ENCODE peak calls at places on chromosome 1, in ten cellular contexts. One of them, this sample, is unnamed. For H3K4me1, the result is how much of the 10 kb centered on the place peaks cover.

GRCh38 chr1:18922319-18922726 is 20.0 kb upstream of the ALDH4A1 start:
- DNase-seq in right atrium auricular region: peak
- DNase-seq in heart left ventricle: peak
- DNase-seq in sigmoid colon: peak
- DNase-seq in aorta: peak
- DNase-seq in HCT116: no peak
- DNase-seq in fibroblast of lung: peak
- DNase-seq in foreskin keratinocyte: no peak
- DNase-seq in left lung: peak
- DNase-seq in heart right ventricle: peak
- DNase-seq in this sample: no peak

GRCh38 chr1:6170742-6171201 is 9.3 kb downstream of the CHD5 start:
- DNase-seq in foreskin keratinocyte: no peak
- DNase-seq in sigmoid colon: no peak
- DNase-seq in left lung: no peak
- DNase-seq in aorta: no peak
- DNase-seq in HCT116: no peak
- DNase-seq in heart right ventricle: no peak
- DNase-seq in heart left ventricle: peak
- DNase-seq in right atrium auricular region: no peak
- DNase-seq in fibroblast of lung: no peak
- DNase-seq in this sample: no peak

GRCh38 chr1:199298825-199299224 is 660.0 kb downstream of the PTPRC start:
- DNase-seq in HCT116: no peak
- DNase-seq in heart left ventricle: no peak
- DNase-seq in sigmoid colon: no peak
- DNase-seq in left lung: no peak
- DNase-seq in heart right ventricle: no peak
- DNase-seq in foreskin keratinocyte: no peak
- DNase-seq in fibroblast of lung: no peak
- DNase-seq in right atrium auricular region: no peak
- DNase-seq in aorta: no peak
- DNase-seq in this sample: no peak

GRCh38 chr1:30264672-30265025 is 458.7 kb downstream of the MATN1 start:
- DNase-seq in heart left ventricle: no peak
- DNase-seq in fibroblast of lung: no peak
- DNase-seq in aorta: no peak
- DNase-seq in HCT116: no peak
- DNase-seq in foreskin keratinocyte: no peak
- DNase-seq in left lung: no peak
- DNase-seq in right atrium auricular region: no peak
- DNase-seq in heart right ventricle: no peak
- DNase-seq in sigmoid colon: peak
- DNase-seq in this sample: no peak

GRCh38 chr1:53835491-53835890 is 2.6 kb downstream of the NDC1 start:
- DNase-seq in heart left ventricle: no peak
- DNase-seq in fibroblast of lung: no peak
- DNase-seq in foreskin keratinocyte: no peak
- DNase-seq in left lung: no peak
- DNase-seq in HCT116: no peak
- DNase-seq in right atrium auricular region: no peak
- DNase-seq in heart right ventricle: no peak
- DNase-seq in aorta: no peak
- DNase-seq in sigmoid colon: no peak
- DNase-seq in this sample: no peak

GRCh38 chr1:170685166-170685565 is 21.2 kb downstream of the PRRX1 start:
- DNase-seq in right atrium auricular region: no peak
- DNase-seq in sigmoid colon: no peak
- DNase-seq in heart left ventricle: no peak
- DNase-seq in HCT116: no peak
- DNase-seq in left lung: no peak
- DNase-seq in heart right ventricle: no peak
- DNase-seq in fibroblast of lung: peak
- DNase-seq in foreskin keratinocyte: peak
- DNase-seq in aorta: no peak
- DNase-seq in this sample: no peak

GRCh38 chr1:56788588-56788987 is 30.6 kb downstream of the FYB2 start:
- DNase-seq in left lung: peak
- DNase-seq in sigmoid colon: no peak
- DNase-seq in heart left ventricle: no peak
- DNase-seq in foreskin keratinocyte: no peak
- DNase-seq in HCT116: no peak
- DNase-seq in heart right ventricle: peak
- DNase-seq in right atrium auricular region: no peak
- DNase-seq in aorta: no peak
- DNase-seq in fibroblast of lung: no peak
- DNase-seq in this sample: no peak

GRCh38 chr1:192639607-192640368 is 3.8 kb downstream of the RGS13 start:
- DNase-seq in heart right ventricle: no peak
- DNase-seq in HCT116: peak
- DNase-seq in sigmoid colon: no peak
- DNase-seq in heart left ventricle: no peak
- DNase-seq in fibroblast of lung: no peak
- DNase-seq in aorta: no peak
- DNase-seq in left lung: no peak
- DNase-seq in foreskin keratinocyte: peak
- DNase-seq in right atrium auricular region: no peak
- DNase-seq in this sample: no peak

GRCh38 chr1:24437631-24438396 is 22.2 kb downstream of the NIPAL3 start:
- DNase-seq in heart left ventricle: no peak
- DNase-seq in HCT116: no peak
- DNase-seq in heart right ventricle: peak
- DNase-seq in aorta: no peak
- DNase-seq in foreskin keratinocyte: peak
- DNase-seq in left lung: no peak
- DNase-seq in right atrium auricular region: no peak
- DNase-seq in sigmoid colon: no peak
- DNase-seq in fibroblast of lung: peak
- DNase-seq in this sample: no peak
- H3K27ac ChIP-seq in heart left ventricle: peak
- H3K27ac ChIP-seq in HCT116: no peak
- H3K27ac ChIP-seq in heart right ventricle: peak
- H3K27ac ChIP-seq in aorta: no peak
- H3K27ac ChIP-seq in foreskin keratinocyte: no peak
- H3K27ac ChIP-seq in left lung: no peak
- H3K27ac ChIP-seq in right atrium auricular region: peak
- H3K27ac ChIP-seq in sigmoid colon: peak
- H3K27ac ChIP-seq in fibroblast of lung: no peak
- H3K27ac ChIP-seq in this sample: no peak

DNA sequence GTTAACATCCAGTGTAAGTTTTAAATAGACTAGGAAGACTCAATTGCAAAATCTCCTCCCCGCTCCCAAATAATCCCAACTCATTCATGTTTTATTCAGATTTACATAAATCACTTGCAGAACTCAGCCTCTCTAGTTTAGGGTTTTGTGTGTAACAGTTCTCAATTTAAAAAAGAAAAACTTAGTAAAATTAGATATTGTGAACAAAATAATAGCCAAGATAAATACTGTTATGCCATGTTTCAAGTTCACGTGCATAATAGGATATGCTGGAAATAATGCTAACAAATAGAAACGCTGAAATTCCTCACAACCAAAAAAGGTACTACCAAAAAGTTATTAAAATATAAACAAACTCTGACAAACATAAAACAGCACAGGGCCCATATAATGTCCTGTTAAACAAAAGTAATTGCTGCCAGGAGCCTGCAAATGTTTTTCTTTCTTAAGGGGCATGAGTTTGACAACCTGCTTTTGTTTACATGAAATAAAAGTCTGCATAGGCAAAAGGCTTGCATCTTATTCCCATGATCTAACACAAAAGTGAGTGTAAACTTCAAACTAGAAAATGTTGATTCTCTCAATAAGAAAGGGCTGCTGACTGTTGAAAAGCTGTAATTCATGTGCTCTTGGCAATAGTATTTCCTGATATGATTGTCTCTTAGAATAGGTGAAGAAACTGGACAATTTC is 2.9 kb downstream of the SERTAD4 start:
- DNase-seq in heart left ventricle: no peak
- DNase-seq in sigmoid colon: no peak
- DNase-seq in fibroblast of lung: no peak
- DNase-seq in heart right ventricle: no peak
- DNase-seq in foreskin keratinocyte: no peak
- DNase-seq in aorta: no peak
- DNase-seq in right atrium auricular region: no peak
- DNase-seq in HCT116: no peak
- DNase-seq in left lung: no peak
- DNase-seq in this sample: no peak
- H3K4me1 ChIP-seq in heart left ventricle: under half
- H3K4me1 ChIP-seq in sigmoid colon: under half
- H3K4me1 ChIP-seq in fibroblast of lung: under half
- H3K4me1 ChIP-seq in heart right ventricle: half or more
- H3K4me1 ChIP-seq in foreskin keratinocyte: under half
- H3K4me1 ChIP-seq in aorta: under half
- H3K4me1 ChIP-seq in right atrium auricular region: under half
- H3K4me1 ChIP-seq in HCT116: under half
- H3K4me1 ChIP-seq in left lung: under half
- H3K4me1 ChIP-seq in this sample: under half

GRCh38 chr1:67688526-67689219 is 3.7 kb downstream of the GADD45A start:
- DNase-seq in heart left ventricle: no peak
- DNase-seq in fibroblast of lung: no peak
- DNase-seq in heart right ventricle: no peak
- DNase-seq in right atrium auricular region: no peak
- DNase-seq in HCT116: no peak
- DNase-seq in sigmoid colon: no peak
- DNase-seq in aorta: no peak
- DNase-seq in foreskin keratinocyte: no peak
- DNase-seq in left lung: no peak
- DNase-seq in this sample: no peak

GRCh38 chr1:67687649-67688048 is 2.6 kb downstream of the GADD45A start:
- DNase-seq in aorta: no peak
- DNase-seq in left lung: no peak
- DNase-seq in fibroblast of lung: peak
- DNase-seq in heart right ventricle: no peak
- DNase-seq in HCT116: no peak
- DNase-seq in heart left ventricle: no peak
- DNase-seq in right atrium auricular region: no peak
- DNase-seq in foreskin keratinocyte: peak
- DNase-seq in sigmoid colon: no peak
- DNase-seq in this sample: no peak

GRCh38 chr1:67690018-67690363 is 5.0 kb downstream of the GADD45A start:
- DNase-seq in heart left ventricle: no peak
- DNase-seq in foreskin keratinocyte: no peak
- DNase-seq in fibroblast of lung: no peak
- DNase-seq in HCT116: no peak
- DNase-seq in right atrium auricular region: no peak
- DNase-seq in heart right ventricle: no peak
- DNase-seq in sigmoid colon: no peak
- DNase-seq in aorta: no peak
- DNase-seq in left lung: no peak
- DNase-seq in this sample: no peak

GRCh38 chr1:67690411-67690810 is 5.4 kb downstream of the GADD45A start:
- DNase-seq in right atrium auricular region: no peak
- DNase-seq in fibroblast of lung: no peak
- DNase-seq in sigmoid colon: no peak
- DNase-seq in HCT116: no peak
- DNase-seq in heart right ventricle: no peak
- DNase-seq in left lung: no peak
- DNase-seq in aorta: no peak
- DNase-seq in foreskin keratinocyte: peak
- DNase-seq in heart left ventricle: no peak
- DNase-seq in this sample: no peak

DNA sequence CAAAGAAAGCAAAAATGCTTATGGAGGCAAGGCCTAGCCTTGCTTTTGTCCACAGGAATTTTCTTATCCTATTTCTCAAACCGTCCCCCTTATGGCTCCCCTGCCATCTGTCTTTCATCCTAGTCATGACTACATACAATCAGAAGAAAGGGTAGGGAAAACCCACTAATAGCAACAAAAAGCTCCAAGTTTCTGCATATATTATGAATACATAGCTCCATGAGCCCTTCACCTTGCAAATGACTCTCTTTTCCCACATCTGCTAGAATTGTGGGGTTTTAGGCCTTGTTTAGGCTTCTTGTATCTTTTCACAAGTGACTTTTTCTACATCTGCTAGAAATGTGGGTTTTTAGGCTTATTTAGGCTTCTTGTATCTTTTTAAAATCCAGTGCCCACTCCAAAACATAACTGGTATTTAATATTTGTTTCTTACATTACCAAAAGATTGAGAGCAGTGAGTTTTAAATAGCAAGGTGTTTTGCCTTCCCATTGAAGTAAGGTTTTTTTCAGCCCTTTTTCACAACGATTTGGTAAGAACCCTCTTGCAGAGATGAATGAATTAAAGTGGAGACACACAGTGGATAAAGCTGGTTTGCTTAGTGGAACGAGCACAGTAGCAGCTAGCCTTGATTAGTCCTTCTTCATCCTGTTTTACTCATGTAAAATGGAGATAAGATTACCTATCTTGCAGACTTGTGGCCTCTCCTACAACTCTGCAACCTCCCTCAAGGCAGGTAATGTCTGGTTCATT is 4.4 kb downstream of the GADD45A start:
- DNase-seq in foreskin keratinocyte: peak
- DNase-seq in heart left ventricle: no peak
- DNase-seq in left lung: no peak
- DNase-seq in fibroblast of lung: no peak
- DNase-seq in aorta: no peak
- DNase-seq in HCT116: no peak
- DNase-seq in heart right ventricle: no peak
- DNase-seq in sigmoid colon: no peak
- DNase-seq in right atrium auricular region: no peak
- DNase-seq in this sample: no peak
- H3K27ac ChIP-seq in foreskin keratinocyte: peak
- H3K27ac ChIP-seq in heart left ventricle: no peak
- H3K27ac ChIP-seq in left lung: peak
- H3K27ac ChIP-seq in fibroblast of lung: peak
- H3K27ac ChIP-seq in aorta: no peak
- H3K27ac ChIP-seq in HCT116: no peak
- H3K27ac ChIP-seq in heart right ventricle: peak
- H3K27ac ChIP-seq in sigmoid colon: no peak
- H3K27ac ChIP-seq in right atrium auricular region: no peak
- H3K27ac ChIP-seq in this sample: no peak

GRCh38 chr1:48493031-48493430 is 21.0 kb upstream of the SPATA6 start:
- DNase-seq in foreskin keratinocyte: no peak
- DNase-seq in right atrium auricular region: no peak
- DNase-seq in sigmoid colon: no peak
- DNase-seq in left lung: no peak
- DNase-seq in heart right ventricle: no peak
- DNase-seq in HCT116: no peak
- DNase-seq in heart left ventricle: no peak
- DNase-seq in aorta: no peak
- DNase-seq in fibroblast of lung: peak
- DNase-seq in this sample: no peak

GRCh38 chr1:48498096-48498791 is 26.2 kb upstream of the SPATA6 start:
- DNase-seq in sigmoid colon: peak
- DNase-seq in foreskin keratinocyte: peak
- DNase-seq in heart right ventricle: peak
- DNase-seq in fibroblast of lung: peak
- DNase-seq in heart left ventricle: peak
- DNase-seq in aorta: peak
- DNase-seq in right atrium auricular region: peak
- DNase-seq in left lung: peak
- DNase-seq in HCT116: peak
- DNase-seq in this sample: peak

GRCh38 chr1:48495166-48495565 is 23.2 kb upstream of the SPATA6 start:
- DNase-seq in fibroblast of lung: no peak
- DNase-seq in right atrium auricular region: no peak
- DNase-seq in foreskin keratinocyte: peak
- DNase-seq in heart right ventricle: no peak
- DNase-seq in sigmoid colon: no peak
- DNase-seq in heart left ventricle: no peak
- DNase-seq in HCT116: no peak
- DNase-seq in aorta: no peak
- DNase-seq in left lung: no peak
- DNase-seq in this sample: no peak

GRCh38 chr1:48493970-48494769 is 22.2 kb upstream of the SPATA6 start:
- DNase-seq in left lung: no peak
- DNase-seq in foreskin keratinocyte: peak
- DNase-seq in heart left ventricle: no peak
- DNase-seq in fibroblast of lung: peak
- DNase-seq in sigmoid colon: peak
- DNase-seq in right atrium auricular region: no peak
- DNase-seq in heart right ventricle: no peak
- DNase-seq in HCT116: no peak
- DNase-seq in aorta: no peak
- DNase-seq in this sample: no peak

DNA sequence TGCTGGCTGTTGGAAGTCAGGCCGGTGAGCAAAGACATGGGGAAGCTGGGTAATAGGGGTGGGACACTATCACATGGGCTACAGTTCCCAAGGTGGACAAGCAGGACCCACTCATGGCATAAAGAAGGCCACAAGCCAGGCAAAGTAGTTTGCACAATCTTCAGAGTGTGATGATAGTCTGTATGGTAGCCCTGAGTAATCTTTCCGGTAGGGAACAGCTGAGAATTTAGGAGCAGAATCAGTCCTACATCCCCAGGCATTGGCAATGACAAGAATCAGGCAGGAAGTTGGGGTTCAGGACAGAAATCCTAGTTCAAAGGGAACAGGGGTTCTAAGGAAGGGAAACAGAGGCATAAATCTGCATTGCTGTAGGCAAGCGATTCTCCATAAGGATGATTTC is 23.9 kb upstream of the SPATA6 start:
- DNase-seq in foreskin keratinocyte: no peak
- DNase-seq in fibroblast of lung: no peak
- DNase-seq in left lung: no peak
- DNase-seq in right atrium auricular region: no peak
- DNase-seq in aorta: no peak
- DNase-seq in HCT116: no peak
- DNase-seq in heart left ventricle: no peak
- DNase-seq in sigmoid colon: no peak
- DNase-seq in heart right ventricle: no peak
- DNase-seq in this sample: no peak
- H3K4me1 ChIP-seq in foreskin keratinocyte: under half
- H3K4me1 ChIP-seq in fibroblast of lung: under half
- H3K4me1 ChIP-seq in left lung: under half
- H3K4me1 ChIP-seq in right atrium auricular region: under half
- H3K4me1 ChIP-seq in aorta: under half
- H3K4me1 ChIP-seq in HCT116: under half
- H3K4me1 ChIP-seq in heart left ventricle: under half
- H3K4me1 ChIP-seq in sigmoid colon: under half
- H3K4me1 ChIP-seq in heart right ventricle: under half
- H3K4me1 ChIP-seq in this sample: under half